ENCODE peak calls at places on chromosomes 4 and X, in nine cellular contexts. H, F, X, U, S, D, L, T and R are unnamed samples.

GRCh38 chr4:4860803-4861591 is 1.5 kb downstream of the MSX1 start:
- DNase-seq in T (no peak), U (no peak), L (no peak), H (no peak), X (no peak), D (peak; percentile 67), S (peak; percentile 54), F (no peak), R (peak; percentile 84)

GRCh38 chrX:13719192-13719856 is 15.1 kb downstream of the TRAPPC2 start:
- DNase-seq in S (no peak), D (no peak), F (no peak), X (no peak), T (no peak), H (no peak), L (no peak), U (no peak), R (no peak)

GRCh38 chr4:170248576-170248975 is 158.8 kb upstream of the AADAT start:
- DNase-seq in T (no peak), F (no peak), U (no peak), L (no peak), D (no peak), H (no peak), X (no peak), S (no peak), R (no peak)

GRCh38 chr4:177441061-177441802 is 1.0 kb downstream of the AGA start:
- DNase-seq in S (peak; percentile 43), T (no peak), X (no peak), H (peak; percentile 26), F (peak; percentile 41), D (peak; percentile 34), U (no peak), L (no peak), R (no peak)

GRCh38 chr4:110516106-110516922 is 40.4 kb downstream of the ENPEP start:
- DNase-seq in H (peak; percentile 66), T (no peak), L (peak; percentile 63), D (peak; percentile 66), U (no peak), X (peak; percentile 58), S (peak; percentile 44), F (peak; percentile 85), R (peak; percentile 12)

GRCh38 chrX:70592091-70592490 is 147.5 kb downstream of the DLG3 start:
- DNase-seq in L (no peak), F (peak; percentile 52), S (peak; percentile 47), X (peak; percentile 74), U (no peak), H (no peak), T (peak; percentile 4), D (peak; percentile 75), R (peak; percentile 22)

GRCh38 chr4:32499176-32499575 is 1779.0 kb downstream of the PCDH7 start:
- DNase-seq in D (peak; percentile 66), H (no peak), T (no peak), F (no peak), S (peak; percentile 36), L (no peak), U (no peak), X (no peak), R (no peak)

GRCh38 chr4:41326776-41327175 is 70.0 kb downstream of the UCHL1 start:
- DNase-seq in X (no peak), S (no peak), F (no peak), L (no peak), U (no peak), T (no peak), D (no peak), H (no peak), R (no peak)

GRCh38 chr4:19983072-19983471 is 268.6 kb upstream of the SLIT2 start:
- DNase-seq in T (peak; percentile 86), U (no peak), D (peak; percentile 90), X (peak; percentile 97), L (no peak), H (no peak), F (no peak), S (peak; percentile 94), R (no peak)

GRCh38 chr4:4460759-4461158 is 73.9 kb downstream of the NSG1 start:
- DNase-seq in S (no peak), X (no peak), L (no peak), T (no peak), F (no peak), D (no peak), U (no peak), H (no peak), R (no peak)

GRCh38 chrX:152817082-152817744 is 13.3 kb downstream of the CETN2 start:
- DNase-seq in T (peak; percentile 15), L (no peak), F (peak; percentile 41), S (peak; percentile 37), X (peak; percentile 41), D (peak; percentile 59), H (peak; percentile 18), U (no peak), R (no peak)